ENCODE peak calls at places on chromosomes 6 and 20, in nine cellular contexts. G, U, Z, S, H, Y, M, T and W are unnamed samples.

GRCh38 chr6:14673201-14673600 is 555.6 kb downstream of the CD83 start:
- DNase-seq in T (no peak), U (no peak), Y (no peak), S (no peak), M (no peak), Z (no peak), G (no peak), H (no peak), W (no peak)

GRCh38 chr20:50427740-50428462 is 82.3 kb upstream of the PTPN1 start:
- DNase-seq in Z (peak), S (peak), Y (no peak), G (no peak), H (peak), T (no peak), U (no peak), M (no peak), W (no peak)

GRCh38 chr6:31776563-31776960 is 566 bp downstream of the VWA7 start:
- DNase-seq in S (peak), Z (no peak), M (no peak), U (no peak), Y (peak), G (no peak), T (no peak), H (no peak), W (no peak)

GRCh38 chr6:53593001-53593488 is 48.1 kb upstream of the GCLC start:
- DNase-seq in Z (no peak), H (no peak), U (no peak), Y (no peak), S (no peak), G (peak), T (no peak), M (no peak), W (no peak)

GRCh38 chr6:23414204-23414501 is 711.9 kb upstream of the NRSN1 start:
- DNase-seq in M (no peak), G (peak), Y (no peak), S (no peak), U (no peak), T (no peak), Z (no peak), H (no peak), W (no peak)

GRCh38 chr20:24629668-24630067 is 160.2 kb downstream of the SYNDIG1 start:
- DNase-seq in U (no peak), Y (no peak), G (no peak), H (no peak), M (no peak), S (no peak), Z (no peak), T (peak), W (no peak)

GRCh38 chr6:33692760-33693158 is 18.7 kb downstream of the UQCC2 start:
- DNase-seq in S (no peak), T (no peak), U (peak), Z (no peak), G (no peak), M (no peak), Y (no peak), H (no peak), W (no peak)

GRCh38 chr20:51470907-51471411 is 71.6 kb downstream of the NFATC2 start:
- DNase-seq in H (no peak), M (no peak), G (no peak), Z (no peak), Y (no peak), U (peak), S (no peak), T (no peak), W (no peak)

GRCh38 chr20:34632870-34633452 is 43.9 kb downstream of the PIGU start:
- DNase-seq in U (no peak), S (no peak), G (no peak), Y (no peak), T (no peak), Z (no peak), M (no peak), H (no peak), W (no peak)

GRCh38 chr6:44572346-44572745 is 184.8 kb downstream of the CDC5L start:
- DNase-seq in G (no peak), S (no peak), U (no peak), M (no peak), Z (no peak), T (no peak), Y (no peak), H (no peak), W (no peak)

GRCh38 chr6:39992861-39993622 is 58.8 kb upstream of the MOCS1 start:
- DNase-seq in H (no peak), T (peak), G (no peak), U (no peak), Z (no peak), M (no peak), S (no peak), Y (no peak), W (no peak)

GRCh38 chr20:1941226-1941625 is 46.0 kb downstream of the SIRPA start:
- DNase-seq in M (no peak), Y (peak), T (no peak), G (no peak), Z (peak), U (no peak), H (no peak), S (peak), W (no peak)

GRCh38 chr6:142763205-142763604 is 181.8 kb downstream of the HIVEP2 start:
- DNase-seq in U (no peak), M (no peak), Z (no peak), H (no peak), G (no peak), Y (peak), T (no peak), S (no peak), W (no peak)

GRCh38 chr20:19370076-19371075 is 157.9 kb downstream of the SLC24A3 start:
- DNase-seq in M (no peak), T (no peak), Y (no peak), Z (no peak), H (no peak), G (no peak), U (no peak), S (no peak), W (no peak)

GRCh38 chr6:24154121-24154520 is 28.1 kb downstream of the NRSN1 start:
- DNase-seq in G (no peak), M (no peak), H (no peak), Z (no peak), S (no peak), U (no peak), T (no peak), Y (no peak), W (no peak)

GRCh38 chr6:133947302-133947900 is 5.6 kb upstream of the TBPL1 start:
- DNase-seq in H (no peak), S (no peak), Y (no peak), Z (no peak), U (no peak), M (no peak), T (no peak), G (no peak), W (no peak)

GRCh38 chr20:39849664-39850063 is 839.4 kb downstream of the MAFB start:
- DNase-seq in Y (peak), S (peak), Z (peak), M (no peak), H (peak), U (no peak), G (peak), T (no peak), W (peak)

GRCh38 chr20:7859371-7859802 is 80.9 kb downstream of the HAO1 start:
- DNase-seq in U (no peak), M (no peak), H (no peak), T (no peak), S (no peak), Z (no peak), G (no peak), Y (no peak), W (no peak)

GRCh38 chr20:54165014-54165413 is 8.8 kb downstream of the CYP24A1 start:
- DNase-seq in H (no peak), Y (no peak), G (no peak), U (no peak), M (no peak), Z (no peak), T (no peak), S (no peak), W (no peak)

GRCh38 chr20:63652192-63652980 is 838 bp downstream of the STMN3 start:
- DNase-seq in Z (no peak), S (peak), T (no peak), M (no peak), G (no peak), Y (no peak), U (peak), H (peak), W (no peak)

GRCh38 chr6:150016324-150017185 is 8.8 kb downstream of the RAET1L start:
- DNase-seq in G (peak), Z (no peak), H (no peak), Y (peak), T (no peak), M (peak), S (peak), U (peak), W (peak)

GRCh38 chr6:34056301-34056700 is 89.6 kb downstream of the GRM4 start:
- DNase-seq in U (no peak), Y (no peak), T (no peak), H (peak), S (peak), G (no peak), Z (no peak), M (peak), W (no peak)

GRCh38 chr6:75530696-75531095 is 37.1 kb upstream of the FILIP1 start:
- DNase-seq in Y (no peak), G (no peak), Z (no peak), H (no peak), S (no peak), M (no peak), T (no peak), U (no peak), W (no peak)

GRCh38 chr20:15811951-15812350 is 761.3 kb downstream of the KIF16B start:
- DNase-seq in S (no peak), G (no peak), M (no peak), H (no peak), Z (no peak), Y (no peak), T (no peak), U (no peak), W (no peak)

GRCh38 chr6:108635505-108636226 is 74.9 kb downstream of the FOXO3 start:
- DNase-seq in T (no peak), U (peak), Z (no peak), S (no peak), Y (no peak), H (no peak), M (no peak), G (no peak), W (no peak)

GRCh38 chr6:30678964-30679726 is 6.3 kb upstream of the DHX16 start:
- DNase-seq in U (peak), S (peak), H (peak), Z (peak), M (no peak), G (no peak), T (peak), Y (peak), W (peak)

GRCh38 chr20:944148-944547 is 28.0 kb upstream of the ANGPT4 start:
- DNase-seq in Z (no peak), U (no peak), G (no peak), T (peak), S (no peak), H (no peak), M (no peak), Y (no peak), W (no peak)

GRCh38 chr6:4776967-4777925 is 1.0 kb downstream of the CDYL start:
- DNase-seq in H (no peak), S (no peak), U (peak), M (no peak), G (no peak), T (no peak), Y (no peak), Z (no peak), W (no peak)

GRCh38 chr6:151807513-151808330 is at the start of gene ESR1:
- DNase-seq in Y (no peak), S (peak), G (no peak), H (peak), M (no peak), Z (peak), T (no peak), U (no peak), W (no peak)

GRCh38 chr20:56974499-56975250 is 291.8 kb downstream of the BMP7 start:
- DNase-seq in H (no peak), Z (peak), M (peak), U (no peak), S (no peak), T (no peak), Y (no peak), G (no peak), W (peak)

GRCh38 chr20:47654370-47654769 is 130.9 kb downstream of the SULF2 start:
- DNase-seq in Z (no peak), U (no peak), Y (no peak), T (no peak), M (no peak), G (no peak), H (no peak), S (no peak), W (no peak)
- H3K27ac ChIP-seq in Z (no peak), U (no peak), Y (no peak), T (no peak), M (no peak), G (no peak), H (no peak), S (no peak), W (no peak)

DNA sequence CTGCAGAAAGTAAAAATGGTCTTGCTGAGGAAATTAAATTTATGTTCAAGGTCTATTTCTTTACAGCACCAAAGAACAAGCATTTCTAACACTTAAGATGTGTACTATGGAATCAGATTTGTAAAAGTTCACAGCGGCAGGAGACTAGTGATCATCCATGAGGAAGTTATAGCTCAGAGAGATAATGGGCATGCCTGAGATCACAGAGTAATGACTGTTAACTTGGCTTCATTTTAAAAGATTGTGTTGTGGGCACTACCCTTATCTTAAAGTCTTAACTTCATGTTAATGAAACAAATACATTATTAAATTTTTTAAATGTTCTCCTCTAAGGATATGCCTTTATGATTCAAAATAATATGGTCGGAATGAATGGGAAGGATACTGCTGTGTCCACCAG is 168.6 kb downstream of the GMPR start:
- DNase-seq in Y (no peak), G (no peak), U (no peak), S (no peak), M (no peak), T (no peak), H (no peak), Z (no peak), W (no peak)
- H3K27ac ChIP-seq in Y (no peak), G (no peak), U (no peak), S (no peak), M (no peak), T (no peak), H (no peak), Z (peak), W (no peak)

GRCh38 chr20:35953411-35954199 is 697 bp downstream of the SCAND1 start:
- DNase-seq in M (no peak), S (peak), Z (peak), H (peak), U (peak), Y (peak), T (peak), G (no peak), W (peak)
- H3K27ac ChIP-seq in M (peak), S (peak), Z (peak), H (peak), U (peak), Y (peak), T (peak), G (peak), W (peak)

DNA sequence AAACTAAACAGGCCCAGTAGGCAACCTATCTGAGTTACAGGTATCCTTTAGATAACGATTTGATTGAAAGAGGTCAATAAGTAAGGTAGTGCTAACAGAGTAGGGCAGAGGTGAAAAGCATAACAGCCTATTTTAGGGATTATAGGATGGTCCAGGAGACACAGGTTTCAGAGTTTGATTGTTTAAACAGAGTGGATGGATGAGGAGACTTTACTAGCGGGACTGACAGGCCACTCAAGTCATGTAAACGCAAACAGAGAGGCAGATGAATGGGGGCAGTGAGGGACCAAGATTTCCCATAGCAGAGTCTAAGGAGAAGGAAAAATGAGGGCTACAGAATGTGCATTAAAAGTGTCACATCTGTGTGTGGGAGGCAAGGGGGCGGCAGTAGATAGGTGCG is 4.8 kb downstream of the NEDD9 start:
- DNase-seq in T (no peak), G (no peak), S (no peak), Z (no peak), H (no peak), U (no peak), Y (no peak), M (no peak), W (no peak)
- H3K27ac ChIP-seq in T (no peak), G (no peak), S (no peak), Z (peak), H (peak), U (no peak), Y (no peak), M (no peak), W (no peak)

GRCh38 chr6:166004491-166005275 is 163.0 kb downstream of the TBXT start:
- DNase-seq in H (no peak), S (no peak), Y (no peak), U (no peak), M (no peak), G (no peak), Z (no peak), T (no peak), W (no peak)

GRCh38 chr6:166007349-166008263 is 160.0 kb downstream of the TBXT start:
- DNase-seq in Y (no peak), G (no peak), Z (no peak), M (no peak), T (no peak), S (peak), U (no peak), H (peak), W (peak)

GRCh38 chr6:166006593-166007301 is 160.9 kb downstream of the TBXT start:
- DNase-seq in U (no peak), G (no peak), M (no peak), T (no peak), H (no peak), Z (no peak), Y (no peak), S (no peak), W (no peak)

GRCh38 chr6:166005401-166005845 is 162.2 kb downstream of the TBXT start:
- DNase-seq in H (peak), G (no peak), U (no peak), M (no peak), Z (no peak), Y (no peak), S (peak), T (no peak), W (no peak)

DNA sequence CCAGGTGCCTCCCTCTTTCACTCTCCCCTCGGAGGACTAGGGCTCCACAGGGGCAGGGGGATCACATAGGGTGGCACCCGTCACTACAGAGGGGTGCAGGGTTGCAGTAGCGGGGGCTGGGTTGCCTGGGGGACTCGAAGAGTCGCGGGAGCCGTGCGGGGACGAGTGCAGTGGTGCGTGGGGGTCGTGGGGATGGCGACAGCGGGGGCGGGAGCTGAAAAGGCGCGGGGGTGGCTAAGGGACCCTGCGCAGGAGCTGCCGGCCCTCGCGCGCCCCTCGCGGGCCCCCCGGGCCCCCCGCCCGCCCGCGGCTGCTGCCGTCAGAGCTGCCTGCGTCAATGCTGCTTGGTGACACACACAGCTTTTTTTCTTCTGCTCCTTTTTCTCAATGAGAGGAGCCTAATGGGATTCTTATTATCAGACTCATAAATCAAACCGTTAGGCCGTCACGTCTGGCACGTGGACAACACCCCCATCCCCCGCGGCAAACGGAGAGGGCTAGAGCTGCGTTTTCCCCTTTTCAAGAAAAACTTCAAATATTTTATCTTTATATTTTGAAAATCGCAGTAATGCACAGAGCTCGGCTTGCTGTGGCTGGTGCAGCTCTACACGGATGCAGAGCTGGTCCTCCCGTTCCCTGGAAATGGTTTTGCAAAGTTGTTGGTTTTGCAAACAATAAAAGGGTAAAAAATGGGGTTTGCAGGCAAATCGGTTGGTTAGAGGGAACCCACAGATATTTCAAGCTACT is 161.6 kb downstream of the TBXT start:
- DNase-seq in G (no peak), H (peak), Z (no peak), M (no peak), Y (peak), T (no peak), U (no peak), S (peak), W (peak)
- H3K27ac ChIP-seq in G (peak), H (peak), Z (peak), M (no peak), Y (peak), T (peak), U (no peak), S (peak), W (peak)